ENCODE peak calls at places on chromosome 7, in five cellular contexts. One of them, this sample, is unnamed.

GRCh38 chr7:46525876-46526275 is 604.8 kb upstream of the IGFBP3 start:
- DNase-seq in MM.1S: no peak
- DNase-seq in heart left ventricle: no peak
- DNase-seq in body of pancreas: peak; percentile 44
- DNase-seq in cardiac fibroblast: peak; percentile 48
- DNase-seq in this sample: no peak

GRCh38 chr7:85602196-85602595 is 415.3 kb upstream of the SEMA3D start:
- DNase-seq in cardiac fibroblast: peak; percentile 3
- DNase-seq in heart left ventricle: no peak
- DNase-seq in MM.1S: no peak
- DNase-seq in body of pancreas: no peak
- DNase-seq in this sample: no peak

GRCh38 chr7:100400656-100401055 is 27.4 kb downstream of the PILRA start:
- DNase-seq in cardiac fibroblast: no peak
- DNase-seq in heart left ventricle: no peak
- DNase-seq in body of pancreas: no peak
- DNase-seq in MM.1S: no peak
- DNase-seq in this sample: no peak

GRCh38 chr7:24199978-24200377 is 84.0 kb upstream of the NPY start:
- DNase-seq in body of pancreas: no peak
- DNase-seq in MM.1S: no peak
- DNase-seq in heart left ventricle: no peak
- DNase-seq in cardiac fibroblast: no peak
- DNase-seq in this sample: no peak

GRCh38 chr7:123151443-123151842 is 48.3 kb downstream of the SLC13A1 start:
- DNase-seq in body of pancreas: no peak
- DNase-seq in heart left ventricle: no peak
- DNase-seq in MM.1S: no peak
- DNase-seq in cardiac fibroblast: no peak
- DNase-seq in this sample: no peak

GRCh38 chr7:20158684-20159083 is 58.5 kb downstream of the MACC1 start:
- DNase-seq in cardiac fibroblast: peak; percentile 50
- DNase-seq in heart left ventricle: no peak
- DNase-seq in body of pancreas: no peak
- DNase-seq in MM.1S: peak; percentile 23
- DNase-seq in this sample: no peak

GRCh38 chr7:16697507-16698199 is 51.7 kb downstream of the BZW2 start:
- DNase-seq in MM.1S: no peak
- DNase-seq in cardiac fibroblast: peak; percentile 73
- DNase-seq in heart left ventricle: no peak
- DNase-seq in body of pancreas: no peak
- DNase-seq in this sample: no peak

GRCh38 chr7:100886142-100886935 is 3.2 kb downstream of the UFSP1 start:
- DNase-seq in body of pancreas: no peak
- DNase-seq in MM.1S: no peak
- DNase-seq in heart left ventricle: no peak
- DNase-seq in cardiac fibroblast: no peak
- DNase-seq in this sample: no peak

GRCh38 chr7:69871886-69872592 is 273.8 kb downstream of the AUTS2 start:
- DNase-seq in cardiac fibroblast: no peak
- DNase-seq in body of pancreas: peak; percentile 4
- DNase-seq in heart left ventricle: no peak
- DNase-seq in MM.1S: no peak
- DNase-seq in this sample: no peak

GRCh38 chr7:44761207-44762161 is 12.8 kb downstream of the ZMIZ2 start:
- DNase-seq in heart left ventricle: peak; percentile 69
- DNase-seq in MM.1S: no peak
- DNase-seq in cardiac fibroblast: peak; percentile 59
- DNase-seq in body of pancreas: peak; percentile 32
- DNase-seq in this sample: no peak

GRCh38 chr7:148972360-148972759 is 55.9 kb downstream of the PDIA4 start:
- DNase-seq in heart left ventricle: no peak
- DNase-seq in body of pancreas: no peak
- DNase-seq in MM.1S: no peak
- DNase-seq in cardiac fibroblast: no peak
- DNase-seq in this sample: no peak

GRCh38 chr7:93828260-93828659 is 62.3 kb downstream of the TFPI2 start:
- DNase-seq in MM.1S: peak; percentile 68
- DNase-seq in body of pancreas: no peak
- DNase-seq in heart left ventricle: no peak
- DNase-seq in cardiac fibroblast: no peak
- DNase-seq in this sample: no peak

GRCh38 chr7:142898377-142899235 is 13.1 kb upstream of the TRPV6 start:
- DNase-seq in cardiac fibroblast: no peak
- DNase-seq in MM.1S: no peak
- DNase-seq in body of pancreas: peak; percentile 38
- DNase-seq in heart left ventricle: no peak
- DNase-seq in this sample: peak; percentile 54

GRCh38 chr7:47470567-47471357 is 111.1 kb downstream of the TNS3 start:
- DNase-seq in cardiac fibroblast: no peak
- DNase-seq in body of pancreas: peak; percentile 90
- DNase-seq in MM.1S: no peak
- DNase-seq in heart left ventricle: no peak
- DNase-seq in this sample: no peak

GRCh38 chr7:149027560-149028345 is 552 bp downstream of the PDIA4 start:
- DNase-seq in heart left ventricle: no peak
- DNase-seq in body of pancreas: no peak
- DNase-seq in MM.1S: peak; percentile 21
- DNase-seq in cardiac fibroblast: peak; percentile 27
- DNase-seq in this sample: no peak

GRCh38 chr7:27096756-27097514 is 1.1 kb upstream of the HOXA1 start:
- DNase-seq in body of pancreas: no peak
- DNase-seq in heart left ventricle: no peak
- DNase-seq in cardiac fibroblast: no peak
- DNase-seq in MM.1S: no peak
- DNase-seq in this sample: peak; percentile 76

GRCh38 chr7:12965767-12966166 is 278.3 kb downstream of the ARL4A start:
- DNase-seq in body of pancreas: no peak
- DNase-seq in cardiac fibroblast: no peak
- DNase-seq in heart left ventricle: no peak
- DNase-seq in MM.1S: no peak
- DNase-seq in this sample: no peak

GRCh38 chr7:8151161-8151560 is 110.8 kb downstream of the ICA1 start:
- DNase-seq in cardiac fibroblast: no peak
- DNase-seq in body of pancreas: no peak
- DNase-seq in MM.1S: no peak
- DNase-seq in heart left ventricle: no peak
- DNase-seq in this sample: no peak

GRCh38 chr7:83581667-83582435 is 67.1 kb downstream of the SEMA3E start:
- DNase-seq in heart left ventricle: no peak
- DNase-seq in cardiac fibroblast: no peak
- DNase-seq in MM.1S: no peak
- DNase-seq in body of pancreas: no peak
- DNase-seq in this sample: no peak

GRCh38 chr7:155069992-155070827 is at the start of gene HTR5A:
- DNase-seq in heart left ventricle: peak; percentile 74
- DNase-seq in cardiac fibroblast: peak; percentile 79
- DNase-seq in MM.1S: peak; percentile 86
- DNase-seq in body of pancreas: peak; percentile 89
- DNase-seq in this sample: peak; percentile 86

GRCh38 chr7:67841896-67842295 is 845.3 kb downstream of the TYW1 start:
- DNase-seq in body of pancreas: no peak
- DNase-seq in MM.1S: no peak
- DNase-seq in cardiac fibroblast: no peak
- DNase-seq in heart left ventricle: no peak
- DNase-seq in this sample: no peak

GRCh38 chr7:83677180-83677866 is 28.4 kb upstream of the SEMA3E start:
- DNase-seq in MM.1S: no peak
- DNase-seq in body of pancreas: no peak
- DNase-seq in heart left ventricle: peak; percentile 35
- DNase-seq in cardiac fibroblast: peak; percentile 93
- DNase-seq in this sample: no peak

GRCh38 chr7:107236857-107237256 is 68.1 kb downstream of the HBP1 start:
- DNase-seq in cardiac fibroblast: no peak
- DNase-seq in body of pancreas: no peak
- DNase-seq in MM.1S: no peak
- DNase-seq in heart left ventricle: no peak
- DNase-seq in this sample: no peak

GRCh38 chr7:29946428-29947186 is 43.0 kb downstream of the SCRN1 start:
- DNase-seq in body of pancreas: peak; percentile 76
- DNase-seq in cardiac fibroblast: peak; percentile 41
- DNase-seq in MM.1S: no peak
- DNase-seq in heart left ventricle: peak; percentile 52
- DNase-seq in this sample: no peak

GRCh38 chr7:405489-406211 is 114.0 kb downstream of the PDGFA start:
- DNase-seq in cardiac fibroblast: no peak
- DNase-seq in body of pancreas: no peak
- DNase-seq in heart left ventricle: peak; percentile 14
- DNase-seq in MM.1S: no peak
- DNase-seq in this sample: peak; percentile 27

GRCh38 chr7:142603870-142604448 is 145.3 kb upstream of the PRSS1 start:
- DNase-seq in MM.1S: peak; percentile 81
- DNase-seq in cardiac fibroblast: peak; percentile 80
- DNase-seq in body of pancreas: peak; percentile 71
- DNase-seq in heart left ventricle: no peak
- DNase-seq in this sample: no peak

GRCh38 chr7:3232228-3232627 is 68.8 kb upstream of the SDK1 start:
- DNase-seq in MM.1S: no peak
- DNase-seq in body of pancreas: no peak
- DNase-seq in cardiac fibroblast: peak; percentile 65
- DNase-seq in heart left ventricle: no peak
- DNase-seq in this sample: no peak

DNA sequence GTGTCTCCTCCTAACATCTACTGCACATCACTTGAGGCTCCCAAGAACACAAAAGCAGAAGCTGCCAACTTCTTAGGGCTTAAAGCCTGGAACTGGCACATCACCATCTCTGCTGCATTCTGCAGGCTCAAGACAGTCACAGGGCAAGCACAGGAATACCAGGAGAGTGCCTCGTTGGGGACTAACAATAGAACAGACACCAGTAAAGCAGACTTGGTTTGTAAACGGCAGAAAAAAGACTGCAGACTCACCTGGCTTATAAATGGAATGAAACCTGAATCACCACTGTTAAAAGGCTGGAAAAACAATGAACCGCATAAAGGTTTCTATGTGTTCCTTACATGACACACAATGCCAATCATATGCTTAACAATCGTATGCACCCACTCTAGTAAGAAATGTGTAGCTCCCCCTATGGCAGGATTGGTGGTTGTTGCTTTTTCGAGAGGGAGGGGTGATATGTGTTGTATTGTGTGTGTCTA is 12.8 kb downstream of the RHEB start:
- DNase-seq in MM.1S: no peak
- DNase-seq in heart left ventricle: no peak
- DNase-seq in body of pancreas: no peak
- DNase-seq in cardiac fibroblast: no peak
- DNase-seq in this sample: no peak
- TF ChIP-seq CTCF in MM.1S: peak; percentile 23
- TF ChIP-seq CTCF in heart left ventricle: no peak
- TF ChIP-seq CTCF in body of pancreas: no peak
- TF ChIP-seq CTCF in cardiac fibroblast: no peak
- TF ChIP-seq CTCF in this sample: no peak

DNA sequence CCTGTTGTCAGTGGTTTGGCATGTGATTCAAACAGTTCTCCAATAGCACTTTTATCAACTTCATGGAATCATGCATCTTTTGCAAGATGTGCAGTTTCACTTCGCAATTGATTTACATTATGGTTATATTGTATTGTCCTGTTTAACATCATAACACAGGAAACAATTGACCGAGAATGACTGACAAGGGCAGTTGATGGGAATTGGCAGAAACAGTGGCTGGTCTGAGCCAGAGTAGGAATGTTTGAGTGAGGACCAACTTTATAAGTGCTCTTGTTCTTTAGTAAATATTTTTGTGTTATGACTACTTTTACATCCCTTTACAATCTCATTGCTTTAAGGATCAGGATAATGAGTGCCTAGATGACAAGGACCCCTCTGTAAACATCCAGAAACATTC is 2.2 kb downstream of the KLHL7 start:
- DNase-seq in cardiac fibroblast: no peak
- DNase-seq in heart left ventricle: no peak
- DNase-seq in body of pancreas: no peak
- DNase-seq in MM.1S: no peak
- DNase-seq in this sample: no peak
- H3K4me3 ChIP-seq in cardiac fibroblast: no peak overlapping the region
- H3K4me3 ChIP-seq in heart left ventricle: peak overlapping the region; percentile 88
- H3K4me3 ChIP-seq in body of pancreas: no peak overlapping the region
- H3K4me3 ChIP-seq in MM.1S: no peak overlapping the region
- H3K4me3 ChIP-seq in this sample: peak overlapping the region; percentile 92

GRCh38 chr7:116439005-116439404 is 60.5 kb upstream of the CAV2 start:
- DNase-seq in body of pancreas: no peak
- DNase-seq in cardiac fibroblast: no peak
- DNase-seq in MM.1S: no peak
- DNase-seq in heart left ventricle: no peak
- DNase-seq in this sample: no peak

GRCh38 chr7:116436305-116436826 is 63.2 kb upstream of the CAV2 start:
- DNase-seq in MM.1S: no peak
- DNase-seq in cardiac fibroblast: no peak
- DNase-seq in body of pancreas: no peak
- DNase-seq in heart left ventricle: no peak
- DNase-seq in this sample: no peak

GRCh38 chr7:116441534-116441933 is 58.0 kb upstream of the CAV2 start:
- DNase-seq in MM.1S: no peak
- DNase-seq in body of pancreas: no peak
- DNase-seq in cardiac fibroblast: peak; percentile 65
- DNase-seq in heart left ventricle: no peak
- DNase-seq in this sample: no peak

GRCh38 chr7:116439856-116440549 is 59.5 kb upstream of the CAV2 start:
- DNase-seq in heart left ventricle: no peak
- DNase-seq in body of pancreas: no peak
- DNase-seq in MM.1S: no peak
- DNase-seq in cardiac fibroblast: peak; percentile 48
- DNase-seq in this sample: no peak

GRCh38 chr7:116438274-116438673 is 61.3 kb upstream of the CAV2 start:
- DNase-seq in body of pancreas: peak; percentile 34
- DNase-seq in heart left ventricle: no peak
- DNase-seq in cardiac fibroblast: peak; percentile 52
- DNase-seq in MM.1S: no peak
- DNase-seq in this sample: no peak
- TF ChIP-seq CTCF in body of pancreas: peak; percentile 55
- TF ChIP-seq CTCF in heart left ventricle: no peak
- TF ChIP-seq CTCF in cardiac fibroblast: peak; percentile 13
- TF ChIP-seq CTCF in MM.1S: no peak
- TF ChIP-seq CTCF in this sample: no peak

GRCh38 chr7:15334524-15335269 is 227.1 kb downstream of the AGMO start:
- DNase-seq in heart left ventricle: no peak
- DNase-seq in body of pancreas: no peak
- DNase-seq in cardiac fibroblast: no peak
- DNase-seq in MM.1S: no peak
- DNase-seq in this sample: no peak

GRCh38 chr7:15326044-15326644 is 235.7 kb downstream of the AGMO start:
- DNase-seq in cardiac fibroblast: peak; percentile 73
- DNase-seq in MM.1S: peak; percentile 39
- DNase-seq in heart left ventricle: no peak
- DNase-seq in body of pancreas: no peak
- DNase-seq in this sample: no peak

GRCh38 chr7:15332962-15333361 is 228.9 kb downstream of the AGMO start:
- DNase-seq in MM.1S: no peak
- DNase-seq in cardiac fibroblast: no peak
- DNase-seq in heart left ventricle: no peak
- DNase-seq in body of pancreas: no peak
- DNase-seq in this sample: no peak

GRCh38 chr7:15330943-15331342 is 230.9 kb downstream of the AGMO start:
- DNase-seq in heart left ventricle: no peak
- DNase-seq in MM.1S: no peak
- DNase-seq in body of pancreas: no peak
- DNase-seq in cardiac fibroblast: no peak
- DNase-seq in this sample: no peak
- H3K4me3 ChIP-seq in heart left ventricle: no peak overlapping the region
- H3K4me3 ChIP-seq in MM.1S: no peak overlapping the region
- H3K4me3 ChIP-seq in body of pancreas: no peak overlapping the region
- H3K4me3 ChIP-seq in cardiac fibroblast: no peak overlapping the region
- H3K4me3 ChIP-seq in this sample: no peak overlapping the region

This sample was measured in lower lobe of right lung.